ENCODE peak calls at places on chromosomes 16 and 17, in eight cellular contexts. C, F, B, T, X, P, Q and J are unnamed samples.
A peak's percentile ranks its signal among the peaks of the same experiment; 100 is the strongest.

GRCh38 chr17:44083250-44083849 is 12.8 kb downstream of the G6PC3 start:
- DNase-seq in C (no peak), F (peak; percentile 26), B (no peak), T (no peak), X (no peak), P (peak; percentile 50), Q (no peak), J (no peak)

GRCh38 chr17:61634942-61635538 is 44.0 kb upstream of the NACA2 start:
- DNase-seq in C (no peak), F (no peak), B (no peak), T (no peak), X (no peak), P (no peak), Q (no peak), J (no peak)

GRCh38 chr16:53465606-53466290 is 31.5 kb downstream of the RBL2 start:
- DNase-seq in C (no peak), F (peak; percentile 83), B (no peak), T (no peak), X (peak; percentile 18), P (no peak), Q (no peak), J (no peak)

GRCh38 chr17:75980188-75981018 is 1.4 kb downstream of the TEN1 start:
- DNase-seq in C (no peak), F (no peak), B (no peak), T (no peak), X (no peak), P (no peak), Q (no peak), J (no peak)

GRCh38 chr17:72984145-72984924 is 108.2 kb downstream of the SLC39A11 start:
- DNase-seq in C (no peak), F (peak; percentile 81), B (no peak), T (no peak), X (no peak), P (no peak), Q (no peak), J (no peak)

GRCh38 chr16:1244881-1245280 is 4.4 kb downstream of the TPSAB1 start:
- DNase-seq in C (peak; percentile 51), F (no peak), B (no peak), T (no peak), X (no peak), P (peak; percentile 67), Q (no peak), J (no peak)

GRCh38 chr16:976389-976931 is 5.1 kb upstream of the SOX8 start:
- DNase-seq in C (no peak), F (no peak), B (no peak), T (no peak), X (no peak), P (peak; percentile 62), Q (no peak), J (peak; percentile 55)

GRCh38 chr17:6534846-6535514 is 21.4 kb downstream of the PITPNM3 start:
- DNase-seq in C (no peak), F (no peak), B (no peak), T (no peak), X (no peak), P (no peak), Q (no peak), J (no peak)

GRCh38 chr16:2009302-2009711 is 314 bp downstream of the ZNF598 start:
- DNase-seq in C (peak; percentile 58), F (peak; percentile 26), B (no peak), T (no peak), X (peak; percentile 23), P (peak; percentile 91), Q (no peak), J (no peak)

GRCh38 chr16:27924411-27925118 is 138.9 kb downstream of the GSG1L start:
- DNase-seq in C (no peak), F (no peak), B (no peak), T (no peak), X (no peak), P (no peak), Q (no peak), J (no peak)

GRCh38 chr16:29192329-29193247 is 207.7 kb downstream of the LAT start:
- DNase-seq in C (no peak), F (no peak), B (no peak), T (no peak), X (no peak), P (peak; percentile 41), Q (no peak), J (peak; percentile 41)

GRCh38 chr17:60901222-60901621 is 223.6 kb downstream of the BCAS3 start:
- DNase-seq in C (no peak), F (no peak), B (no peak), T (no peak), X (no peak), P (no peak), Q (no peak), J (no peak)

GRCh38 chr16:17471745-17472075 is 950 bp upstream of the XYLT1 start:
- DNase-seq in C (no peak), F (no peak), B (no peak), T (no peak), X (no peak), P (no peak), Q (no peak), J (no peak)

GRCh38 chr16:67001159-67001486 is 12.7 kb downstream of the CES4A start:
- DNase-seq in C (no peak), F (no peak), B (no peak), T (no peak), X (no peak), P (peak; percentile 87), Q (no peak), J (no peak)

GRCh38 chr16:84604477-84605013 is 13.3 kb downstream of the COTL1 start:
- DNase-seq in C (no peak), F (no peak), B (no peak), T (peak; percentile 37), X (no peak), P (no peak), Q (no peak), J (no peak)

GRCh38 chr16:46976550-46976949 is 3.1 kb upstream of the DNAJA2 start:
- DNase-seq in C (no peak), F (no peak), B (peak; percentile 32), T (no peak), X (peak; percentile 22), P (no peak), Q (no peak), J (no peak)

DNA sequence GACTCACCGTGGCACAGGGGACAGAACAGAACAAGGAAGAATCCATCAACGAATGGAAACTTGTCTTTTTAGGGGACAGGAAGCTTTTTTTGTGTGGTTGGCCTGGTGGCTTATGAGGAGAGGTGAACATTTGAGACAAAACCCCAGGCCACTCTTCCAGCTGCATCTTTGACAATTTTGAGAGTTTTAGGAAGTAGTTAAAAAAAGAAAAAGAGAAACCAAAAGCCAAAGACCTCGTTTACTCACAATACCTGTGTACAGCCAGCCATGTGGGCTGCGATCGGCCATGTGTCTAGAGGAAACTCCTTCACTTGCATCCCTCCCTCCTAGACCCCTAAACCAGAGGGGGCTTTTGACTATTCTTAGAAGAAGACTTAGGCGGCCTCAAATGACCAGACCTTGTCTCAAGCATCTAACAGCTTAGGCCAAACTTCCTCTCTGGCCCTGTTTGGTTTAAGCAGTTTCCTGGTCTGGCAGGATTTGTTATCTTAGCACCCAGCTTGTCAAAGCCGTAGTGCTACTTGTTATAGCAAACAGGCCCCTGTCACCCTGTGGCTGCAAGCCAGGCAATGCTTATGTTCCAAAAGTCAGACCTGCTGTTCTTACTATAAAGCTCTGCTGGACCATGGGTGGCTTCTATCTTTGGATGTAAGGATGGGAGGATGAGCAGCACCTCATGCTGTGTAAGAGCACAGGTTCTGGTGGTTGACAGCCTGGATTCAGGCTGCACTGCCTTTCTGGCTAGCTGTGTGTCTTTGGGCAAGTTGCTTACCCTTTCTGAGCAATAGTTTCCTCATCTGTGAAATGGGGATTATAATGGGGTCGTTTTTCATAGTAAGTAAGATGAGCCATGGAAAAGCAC is 17.7 kb downstream of the KSR1 start:
- DNase-seq in C (no peak), F (peak; percentile 84), B (peak; percentile 33), T (peak; percentile 63), X (peak; percentile 68), P (no peak), Q (no peak), J (peak; percentile 79)
- H3K4me3 ChIP-seq in C (no peak overlapping the region), F (no peak overlapping the region), B (no peak overlapping the region), T (no peak overlapping the region), X (no peak overlapping the region), P (no peak overlapping the region), Q (no peak overlapping the region), J (no peak overlapping the region)

DNA sequence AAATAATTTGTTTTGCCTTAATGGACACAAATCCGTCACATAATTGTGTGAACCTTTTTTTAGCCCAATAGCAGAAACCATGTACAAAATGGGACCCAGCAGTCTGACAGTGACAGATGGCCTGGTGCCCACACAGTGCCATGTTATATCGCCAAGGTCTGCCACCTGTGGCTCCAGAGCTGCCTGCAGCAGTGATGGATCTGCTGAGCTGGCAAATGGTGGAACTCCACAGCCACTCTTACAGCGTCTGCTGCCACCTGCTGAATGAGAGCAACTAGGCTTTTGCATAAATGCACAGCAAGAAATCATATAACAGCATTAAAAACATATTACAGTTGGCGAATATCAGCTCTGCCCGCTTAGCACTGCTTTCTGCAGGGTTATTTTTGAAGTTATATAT is 59.4 kb downstream of the NUP93 start:
- DNase-seq in C (no peak), F (peak; percentile 55), B (peak; percentile 52), T (peak; percentile 61), X (peak; percentile 65), P (no peak), Q (no peak), J (peak; percentile 45)
- H3K9me3 ChIP-seq in C (no peaks in the 10 kb centered on the region), F (no peaks in the 10 kb centered on the region), B (no peaks in the 10 kb centered on the region), T (no peaks in the 10 kb centered on the region), X (no peaks in the 10 kb centered on the region), P (no peaks in the 10 kb centered on the region), Q (no peaks in the 10 kb centered on the region), J (no peaks in the 10 kb centered on the region)

GRCh38 chr17:63932008-63932561 is at the start of gene CD79B:
- DNase-seq in C (peak; percentile 56), F (no peak), B (no peak), T (no peak), X (no peak), P (no peak), Q (no peak), J (peak; percentile 61)
- H3K4me3 ChIP-seq in C (peak within 1 kb of the TSS; percentile 32), F (no peak within 1 kb of the TSS), B (no peak within 1 kb of the TSS), T (no peak within 1 kb of the TSS), X (no peak within 1 kb of the TSS), P (peak within 1 kb of the TSS; percentile 16), Q (peak within 1 kb of the TSS; percentile 5), J (no peak within 1 kb of the TSS)

GRCh38 chr17:11005940-11006339 is 168.1 kb upstream of the PIRT start:
- DNase-seq in C (no peak), F (no peak), B (no peak), T (no peak), X (no peak), P (no peak), Q (no peak), J (peak; percentile 26)
- H3K9me3 ChIP-seq in C (no peaks in the 10 kb centered on the region), F (peaks cover 14% of the 10 kb centered on the region), B (no peaks in the 10 kb centered on the region), T (no peaks in the 10 kb centered on the region), X (no peaks in the 10 kb centered on the region), P (no peaks in the 10 kb centered on the region), Q (no peaks in the 10 kb centered on the region), J (no peaks in the 10 kb centered on the region)